ENCODE peak calls at places on chromosomes 12 and 14, in seven cellular contexts. One of them, this sample, is unnamed.

GRCh38 chr14:78530078-78530477 is 359.9 kb downstream of the NRXN3 start:
- DNase-seq in HCT116: no peak
- DNase-seq in SK-N-SH: no peak
- DNase-seq in GM12878: no peak
- DNase-seq in K562: peak; percentile 10
- DNase-seq in HepG2: no peak
- DNase-seq in H1: peak; percentile 67
- DNase-seq in this sample: peak; percentile 50

GRCh38 chr14:64195194-64195593 is 99.0 kb downstream of the ESR2 start:
- DNase-seq in HCT116: no peak
- DNase-seq in SK-N-SH: no peak
- DNase-seq in GM12878: peak; percentile 32
- DNase-seq in K562: no peak
- DNase-seq in HepG2: no peak
- DNase-seq in H1: no peak
- DNase-seq in this sample: no peak

GRCh38 chr12:113224955-113225354 is 3.7 kb downstream of the TPCN1 start:
- DNase-seq in HCT116: no peak
- DNase-seq in SK-N-SH: no peak
- DNase-seq in GM12878: no peak
- DNase-seq in K562: no peak
- DNase-seq in HepG2: no peak
- DNase-seq in H1: no peak
- DNase-seq in this sample: no peak

GRCh38 chr12:46160081-46160980 is 108.5 kb downstream of the SLC38A1 start:
- DNase-seq in HCT116: no peak
- DNase-seq in SK-N-SH: peak; percentile 34
- DNase-seq in GM12878: no peak
- DNase-seq in K562: no peak
- DNase-seq in HepG2: no peak
- DNase-seq in H1: no peak
- DNase-seq in this sample: no peak

GRCh38 chr12:84912191-84913142 is at the start of gene SLC6A15:
- DNase-seq in HCT116: no peak
- DNase-seq in SK-N-SH: peak; percentile 91
- DNase-seq in GM12878: no peak
- DNase-seq in K562: no peak
- DNase-seq in HepG2: no peak
- DNase-seq in H1: peak; percentile 88
- DNase-seq in this sample: peak; percentile 68

GRCh38 chr14:94171208-94171607 is 2.9 kb upstream of the PPP4R4 start:
- DNase-seq in HCT116: no peak
- DNase-seq in SK-N-SH: peak; percentile 34
- DNase-seq in GM12878: no peak
- DNase-seq in K562: no peak
- DNase-seq in HepG2: no peak
- DNase-seq in H1: no peak
- DNase-seq in this sample: no peak

GRCh38 chr14:96249016-96249415 is 7.0 kb upstream of the BDKRB1 start:
- DNase-seq in HCT116: no peak
- DNase-seq in SK-N-SH: no peak
- DNase-seq in GM12878: no peak
- DNase-seq in K562: no peak
- DNase-seq in HepG2: no peak
- DNase-seq in H1: no peak
- DNase-seq in this sample: no peak

GRCh38 chr12:54370218-54370730 is 6.0 kb upstream of the GPR84 start:
- DNase-seq in HCT116: no peak
- DNase-seq in SK-N-SH: peak; percentile 84
- DNase-seq in GM12878: no peak
- DNase-seq in K562: peak; percentile 79
- DNase-seq in HepG2: no peak
- DNase-seq in H1: peak; percentile 91
- DNase-seq in this sample: peak; percentile 76

GRCh38 chr12:68794653-68795253 is 13.2 kb upstream of the MDM2 start:
- DNase-seq in HCT116: no peak
- DNase-seq in SK-N-SH: no peak
- DNase-seq in GM12878: no peak
- DNase-seq in K562: no peak
- DNase-seq in HepG2: no peak
- DNase-seq in H1: no peak
- DNase-seq in this sample: no peak

GRCh38 chr12:109946505-109946904 is 46.4 kb downstream of the TCHP start:
- DNase-seq in HCT116: no peak
- DNase-seq in SK-N-SH: no peak
- DNase-seq in GM12878: no peak
- DNase-seq in K562: no peak
- DNase-seq in HepG2: no peak
- DNase-seq in H1: no peak
- DNase-seq in this sample: peak; percentile 52

GRCh38 chr12:56084958-56085543 is 5.1 kb downstream of the ERBB3 start:
- DNase-seq in HCT116: no peak
- DNase-seq in SK-N-SH: no peak
- DNase-seq in GM12878: no peak
- DNase-seq in K562: peak; percentile 63
- DNase-seq in HepG2: no peak
- DNase-seq in H1: peak; percentile 75
- DNase-seq in this sample: no peak

GRCh38 chr12:30646821-30647220 is 48.8 kb downstream of the IPO8 start:
- DNase-seq in HCT116: no peak
- DNase-seq in SK-N-SH: no peak
- DNase-seq in GM12878: no peak
- DNase-seq in K562: no peak
- DNase-seq in HepG2: no peak
- DNase-seq in H1: no peak
- DNase-seq in this sample: no peak

GRCh38 chr12:94875525-94875924 is 128.0 kb downstream of the NDUFA12 start:
- DNase-seq in HCT116: peak; percentile 65
- DNase-seq in SK-N-SH: peak; percentile 44
- DNase-seq in GM12878: peak; percentile 86
- DNase-seq in K562: no peak
- DNase-seq in HepG2: peak; percentile 21
- DNase-seq in H1: no peak
- DNase-seq in this sample: peak; percentile 49

GRCh38 chr12:54360717-54361456 is 3.4 kb downstream of the GPR84 start:
- DNase-seq in HCT116: peak; percentile 77
- DNase-seq in SK-N-SH: peak; percentile 66
- DNase-seq in GM12878: no peak
- DNase-seq in K562: peak; percentile 54
- DNase-seq in HepG2: peak; percentile 82
- DNase-seq in H1: peak; percentile 93
- DNase-seq in this sample: peak; percentile 88

GRCh38 chr14:73462078-73462715 is 3.9 kb upstream of the NUMB start:
- DNase-seq in HCT116: no peak
- DNase-seq in SK-N-SH: peak; percentile 62
- DNase-seq in GM12878: no peak
- DNase-seq in K562: peak; percentile 45
- DNase-seq in HepG2: peak; percentile 97
- DNase-seq in H1: no peak
- DNase-seq in this sample: no peak

GRCh38 chr12:119156401-119156800 is 22.3 kb upstream of the HSPB8 start:
- DNase-seq in HCT116: no peak
- DNase-seq in SK-N-SH: peak; percentile 54
- DNase-seq in GM12878: no peak
- DNase-seq in K562: peak; percentile 26
- DNase-seq in HepG2: no peak
- DNase-seq in H1: peak; percentile 87
- DNase-seq in this sample: no peak

GRCh38 chr12:83349907-83350611 is 663.4 kb downstream of the TMTC2 start:
- DNase-seq in HCT116: no peak
- DNase-seq in SK-N-SH: no peak
- DNase-seq in GM12878: no peak
- DNase-seq in K562: no peak
- DNase-seq in HepG2: no peak
- DNase-seq in H1: no peak
- DNase-seq in this sample: no peak

GRCh38 chr12:27797301-27798025 is 17.4 kb upstream of the MANSC4 start:
- DNase-seq in HCT116: no peak
- DNase-seq in SK-N-SH: no peak
- DNase-seq in GM12878: no peak
- DNase-seq in K562: no peak
- DNase-seq in HepG2: no peak
- DNase-seq in H1: no peak
- DNase-seq in this sample: no peak

GRCh38 chr14:40909906-40910305 is 696.8 kb upstream of the LRFN5 start:
- DNase-seq in HCT116: no peak
- DNase-seq in SK-N-SH: peak; percentile 0
- DNase-seq in GM12878: no peak
- DNase-seq in K562: no peak
- DNase-seq in HepG2: no peak
- DNase-seq in H1: no peak
- DNase-seq in this sample: no peak
- TF ChIP-seq YY1 in HCT116: no peak
- TF ChIP-seq YY1 in SK-N-SH: no peak
- TF ChIP-seq YY1 in GM12878: no peak
- TF ChIP-seq YY1 in K562: no peak
- TF ChIP-seq YY1 in HepG2: no peak
- TF ChIP-seq YY1 in H1: no peak
- TF ChIP-seq YY1 in this sample: no peak

GRCh38 chr14:62736004-62736403 is 309.3 kb downstream of the KCNH5 start:
- DNase-seq in HCT116: no peak
- DNase-seq in SK-N-SH: no peak
- DNase-seq in GM12878: no peak
- DNase-seq in K562: no peak
- DNase-seq in HepG2: no peak
- DNase-seq in H1: no peak
- DNase-seq in this sample: no peak

GRCh38 chr14:62739647-62740046 is 305.6 kb downstream of the KCNH5 start:
- DNase-seq in HCT116: no peak
- DNase-seq in SK-N-SH: no peak
- DNase-seq in GM12878: no peak
- DNase-seq in K562: no peak
- DNase-seq in HepG2: no peak
- DNase-seq in H1: no peak
- DNase-seq in this sample: no peak

GRCh38 chr14:62734831-62735230 is 310.4 kb downstream of the KCNH5 start:
- DNase-seq in HCT116: no peak
- DNase-seq in SK-N-SH: no peak
- DNase-seq in GM12878: no peak
- DNase-seq in K562: no peak
- DNase-seq in HepG2: no peak
- DNase-seq in H1: no peak
- DNase-seq in this sample: no peak

GRCh38 chr14:62736426-62737043 is 308.7 kb downstream of the KCNH5 start:
- DNase-seq in HCT116: no peak
- DNase-seq in SK-N-SH: no peak
- DNase-seq in GM12878: no peak
- DNase-seq in K562: no peak
- DNase-seq in HepG2: no peak
- DNase-seq in H1: no peak
- DNase-seq in this sample: no peak
- H3K4me3 ChIP-seq in HCT116: no peak overlapping the region
- H3K4me3 ChIP-seq in SK-N-SH: no peak overlapping the region
- H3K4me3 ChIP-seq in GM12878: no peak overlapping the region
- H3K4me3 ChIP-seq in K562: no peak overlapping the region
- H3K4me3 ChIP-seq in HepG2: no peak overlapping the region
- H3K4me3 ChIP-seq in H1: no peak overlapping the region
- H3K4me3 ChIP-seq in this sample: no peak overlapping the region

GRCh38 chr14:87971010-87971409 is 22.0 kb downstream of the GALC start:
- DNase-seq in HCT116: no peak
- DNase-seq in SK-N-SH: no peak
- DNase-seq in GM12878: no peak
- DNase-seq in K562: no peak
- DNase-seq in HepG2: no peak
- DNase-seq in H1: no peak
- DNase-seq in this sample: no peak
- TF ChIP-seq YY1 in HCT116: no peak
- TF ChIP-seq YY1 in SK-N-SH: no peak
- TF ChIP-seq YY1 in GM12878: no peak
- TF ChIP-seq YY1 in K562: no peak
- TF ChIP-seq YY1 in HepG2: no peak
- TF ChIP-seq YY1 in H1: no peak
- TF ChIP-seq YY1 in this sample: no peak

GRCh38 chr12:12817611-12818010 is 4.5 kb downstream of the DDX47 start:
- DNase-seq in HCT116: no peak
- DNase-seq in SK-N-SH: no peak
- DNase-seq in GM12878: no peak
- DNase-seq in K562: no peak
- DNase-seq in HepG2: no peak
- DNase-seq in H1: no peak
- DNase-seq in this sample: no peak
- H3K4me3 ChIP-seq in HCT116: no peak overlapping the region
- H3K4me3 ChIP-seq in SK-N-SH: no peak overlapping the region
- H3K4me3 ChIP-seq in GM12878: peak overlapping the region; percentile 30
- H3K4me3 ChIP-seq in K562: no peak overlapping the region
- H3K4me3 ChIP-seq in HepG2: no peak overlapping the region
- H3K4me3 ChIP-seq in H1: no peak overlapping the region
- H3K4me3 ChIP-seq in this sample: no peak overlapping the region

DNA sequence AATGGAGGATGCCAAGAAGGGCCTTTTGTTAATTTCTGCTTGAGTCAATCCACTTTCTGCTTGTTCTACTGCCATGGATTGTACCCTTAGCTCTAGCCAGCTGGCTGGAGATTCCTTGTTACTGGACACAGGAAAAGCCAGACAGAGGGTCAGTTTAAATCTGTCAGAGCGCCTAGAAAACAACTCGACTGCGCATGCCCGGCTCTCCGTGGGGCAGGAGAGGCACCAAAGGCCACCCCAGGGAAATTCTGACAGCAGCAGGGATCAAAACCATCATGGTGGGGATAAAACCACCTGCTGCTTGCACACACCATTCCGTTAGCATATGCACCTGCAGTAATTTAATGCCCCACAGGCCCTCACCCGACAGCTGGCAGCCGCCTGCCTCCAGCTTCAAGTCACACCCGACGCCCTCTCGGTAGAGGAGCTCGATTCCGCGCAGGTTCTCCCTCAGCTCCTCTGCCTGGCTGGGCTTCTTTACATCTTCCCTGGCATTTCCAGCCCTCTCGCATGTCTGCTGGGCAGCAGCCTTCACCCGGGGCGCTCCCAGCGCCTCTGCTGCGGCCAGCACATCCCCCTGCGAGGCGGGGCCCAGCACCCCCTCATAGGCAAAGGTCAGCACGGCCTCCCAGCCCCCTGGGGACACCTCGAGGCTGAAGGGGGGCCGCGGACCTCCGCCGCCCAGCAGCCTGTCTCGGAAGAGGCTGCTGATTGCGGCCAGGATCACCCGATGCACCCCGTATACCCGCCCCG is 1.1 kb downstream of the KLHL33 start:
- DNase-seq in HCT116: no peak
- DNase-seq in SK-N-SH: no peak
- DNase-seq in GM12878: no peak
- DNase-seq in K562: no peak
- DNase-seq in HepG2: no peak
- DNase-seq in H1: peak; percentile 61
- DNase-seq in this sample: no peak
- TF ChIP-seq YY1 in HCT116: no peak
- TF ChIP-seq YY1 in SK-N-SH: no peak
- TF ChIP-seq YY1 in GM12878: no peak
- TF ChIP-seq YY1 in K562: no peak
- TF ChIP-seq YY1 in HepG2: no peak
- TF ChIP-seq YY1 in H1: no peak
- TF ChIP-seq YY1 in this sample: no peak

GRCh38 chr12:40663781-40664180 is 28.5 kb upstream of the CNTN1 start:
- DNase-seq in HCT116: no peak
- DNase-seq in SK-N-SH: no peak
- DNase-seq in GM12878: no peak
- DNase-seq in K562: no peak
- DNase-seq in HepG2: no peak
- DNase-seq in H1: no peak
- DNase-seq in this sample: no peak
- H3K4me3 ChIP-seq in HCT116: no peak overlapping the region
- H3K4me3 ChIP-seq in SK-N-SH: no peak overlapping the region
- H3K4me3 ChIP-seq in GM12878: no peak overlapping the region
- H3K4me3 ChIP-seq in K562: no peak overlapping the region
- H3K4me3 ChIP-seq in HepG2: no peak overlapping the region
- H3K4me3 ChIP-seq in H1: no peak overlapping the region
- H3K4me3 ChIP-seq in this sample: no peak overlapping the region